ENCODE peak calls at places on chromosome 17, in ten cellular contexts. One of them, this sample, is unnamed. For H3K36me3, the result is how much of the 10 kb centered on the place peaks cover.

GRCh38 chr17:47850692-47851573 is at the start of gene SP6:
- DNase-seq in gastrocnemius medialis: no peak
- DNase-seq in A673: no peak
- DNase-seq in fibroblast of lung: peak
- DNase-seq in osteoblast: peak
- DNase-seq in CD8-positive, alpha-beta memory T cell: peak
- DNase-seq in effector memory CD4-positive, alpha-beta T cell: peak
- DNase-seq in iPS DF 6.9: no peak
- DNase-seq in upper lobe of right lung: peak
- DNase-seq in colonic mucosa: peak
- DNase-seq in this sample: peak

GRCh38 chr17:19263621-19264010 is 26.4 kb downstream of the EPN2 start:
- DNase-seq in gastrocnemius medialis: peak
- DNase-seq in A673: no peak
- DNase-seq in fibroblast of lung: peak
- DNase-seq in osteoblast: peak
- DNase-seq in CD8-positive, alpha-beta memory T cell: no peak
- DNase-seq in effector memory CD4-positive, alpha-beta T cell: no peak
- DNase-seq in iPS DF 6.9: no peak
- DNase-seq in upper lobe of right lung: no peak
- DNase-seq in colonic mucosa: no peak
- DNase-seq in this sample: no peak

GRCh38 chr17:81397314-81398169 is 2.3 kb downstream of the BAHCC1 start:
- DNase-seq in gastrocnemius medialis: no peak
- DNase-seq in A673: peak
- DNase-seq in fibroblast of lung: peak
- DNase-seq in osteoblast: peak
- DNase-seq in CD8-positive, alpha-beta memory T cell: no peak
- DNase-seq in effector memory CD4-positive, alpha-beta T cell: no peak
- DNase-seq in iPS DF 6.9: no peak
- DNase-seq in upper lobe of right lung: no peak
- DNase-seq in colonic mucosa: peak
- DNase-seq in this sample: no peak

GRCh38 chr17:44865231-44865660 is 17.6 kb downstream of the HIGD1B start:
- DNase-seq in gastrocnemius medialis: peak
- DNase-seq in A673: peak
- DNase-seq in fibroblast of lung: peak
- DNase-seq in osteoblast: peak
- DNase-seq in CD8-positive, alpha-beta memory T cell: peak
- DNase-seq in effector memory CD4-positive, alpha-beta T cell: peak
- DNase-seq in iPS DF 6.9: peak
- DNase-seq in upper lobe of right lung: no peak
- DNase-seq in colonic mucosa: peak
- DNase-seq in this sample: no peak

GRCh38 chr17:40554646-40555295 is 10.5 kb downstream of the CCR7 start:
- DNase-seq in gastrocnemius medialis: no peak
- DNase-seq in A673: no peak
- DNase-seq in fibroblast of lung: no peak
- DNase-seq in osteoblast: no peak
- DNase-seq in CD8-positive, alpha-beta memory T cell: no peak
- DNase-seq in effector memory CD4-positive, alpha-beta T cell: no peak
- DNase-seq in iPS DF 6.9: no peak
- DNase-seq in upper lobe of right lung: peak
- DNase-seq in colonic mucosa: no peak
- DNase-seq in this sample: no peak

GRCh38 chr17:63573634-63574033 is 23.4 kb downstream of the DCAF7 start:
- DNase-seq in gastrocnemius medialis: no peak
- DNase-seq in A673: no peak
- DNase-seq in fibroblast of lung: no peak
- DNase-seq in osteoblast: no peak
- DNase-seq in CD8-positive, alpha-beta memory T cell: no peak
- DNase-seq in effector memory CD4-positive, alpha-beta T cell: no peak
- DNase-seq in iPS DF 6.9: no peak
- DNase-seq in upper lobe of right lung: no peak
- DNase-seq in colonic mucosa: no peak
- DNase-seq in this sample: no peak

GRCh38 chr17:48483471-48484131 is 47.2 kb downstream of the HOXB1 start:
- DNase-seq in gastrocnemius medialis: no peak
- DNase-seq in A673: peak
- DNase-seq in fibroblast of lung: peak
- DNase-seq in osteoblast: peak
- DNase-seq in CD8-positive, alpha-beta memory T cell: no peak
- DNase-seq in effector memory CD4-positive, alpha-beta T cell: no peak
- DNase-seq in iPS DF 6.9: no peak
- DNase-seq in upper lobe of right lung: no peak
- DNase-seq in colonic mucosa: no peak
- DNase-seq in this sample: peak

GRCh38 chr17:77353684-77354419 is 213.1 kb downstream of the SEC14L1 start:
- DNase-seq in gastrocnemius medialis: no peak
- DNase-seq in A673: no peak
- DNase-seq in fibroblast of lung: no peak
- DNase-seq in osteoblast: peak
- DNase-seq in CD8-positive, alpha-beta memory T cell: no peak
- DNase-seq in effector memory CD4-positive, alpha-beta T cell: no peak
- DNase-seq in iPS DF 6.9: no peak
- DNase-seq in upper lobe of right lung: no peak
- DNase-seq in colonic mucosa: peak
- DNase-seq in this sample: no peak

DNA sequence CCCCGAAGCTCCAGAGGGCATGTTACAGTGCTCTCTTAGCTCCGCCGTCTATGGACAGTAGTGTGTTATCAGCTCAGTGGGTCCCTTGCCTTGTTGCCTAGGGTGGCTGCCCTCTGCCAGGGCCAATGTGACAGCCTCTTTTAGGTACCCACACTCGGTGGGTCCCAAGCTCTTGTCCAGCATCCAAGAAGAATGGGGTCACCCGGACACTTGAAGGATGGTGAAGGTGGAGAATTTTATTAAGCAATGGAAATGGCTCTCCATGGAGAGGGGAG is 57.0 kb downstream of the RNF213 start:
- DNase-seq in gastrocnemius medialis: no peak
- DNase-seq in A673: no peak
- DNase-seq in fibroblast of lung: no peak
- DNase-seq in osteoblast: no peak
- DNase-seq in CD8-positive, alpha-beta memory T cell: no peak
- DNase-seq in effector memory CD4-positive, alpha-beta T cell: no peak
- DNase-seq in iPS DF 6.9: no peak
- DNase-seq in upper lobe of right lung: peak
- DNase-seq in colonic mucosa: no peak
- DNase-seq in this sample: no peak
- H3K36me3 ChIP-seq in gastrocnemius medialis: under half
- H3K36me3 ChIP-seq in A673: under half
- H3K36me3 ChIP-seq in fibroblast of lung: under half
- H3K36me3 ChIP-seq in osteoblast: half or more
- H3K36me3 ChIP-seq in CD8-positive, alpha-beta memory T cell: half or more
- H3K36me3 ChIP-seq in effector memory CD4-positive, alpha-beta T cell: half or more
- H3K36me3 ChIP-seq in iPS DF 6.9: under half
- H3K36me3 ChIP-seq in upper lobe of right lung: half or more
- H3K36me3 ChIP-seq in colonic mucosa: under half
- H3K36me3 ChIP-seq in this sample: under half

DNA sequence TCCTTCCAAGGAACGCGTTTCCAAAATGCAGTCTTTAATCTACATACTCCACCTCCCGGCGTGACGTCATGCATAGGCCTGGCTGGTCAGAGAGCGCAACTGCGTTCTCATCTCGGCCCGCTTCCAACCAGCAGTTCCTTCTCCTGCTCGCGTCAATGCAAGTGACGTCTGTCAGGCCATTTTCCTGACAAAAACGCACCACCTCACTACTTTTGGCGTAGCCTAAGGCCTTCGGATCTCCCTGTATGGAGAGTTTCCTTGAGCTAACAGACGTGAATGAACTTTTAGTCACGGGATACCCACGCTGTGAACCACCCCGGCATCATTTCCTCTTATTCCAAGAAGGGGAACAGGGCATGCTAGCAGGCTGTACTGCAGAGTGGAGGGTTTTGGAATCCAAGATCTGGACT is 25.0 kb downstream of the TEX14 start:
- DNase-seq in gastrocnemius medialis: peak
- DNase-seq in A673: peak
- DNase-seq in fibroblast of lung: peak
- DNase-seq in osteoblast: no peak
- DNase-seq in CD8-positive, alpha-beta memory T cell: peak
- DNase-seq in effector memory CD4-positive, alpha-beta T cell: no peak
- DNase-seq in iPS DF 6.9: no peak
- DNase-seq in upper lobe of right lung: peak
- DNase-seq in colonic mucosa: peak
- DNase-seq in this sample: peak
- H3K4me3 ChIP-seq in gastrocnemius medialis: no peak
- H3K4me3 ChIP-seq in A673: no peak
- H3K4me3 ChIP-seq in fibroblast of lung: no peak
- H3K4me3 ChIP-seq in osteoblast: peak
- H3K4me3 ChIP-seq in CD8-positive, alpha-beta memory T cell: peak
- H3K4me3 ChIP-seq in effector memory CD4-positive, alpha-beta T cell: no peak
- H3K4me3 ChIP-seq in iPS DF 6.9: no peak
- H3K4me3 ChIP-seq in upper lobe of right lung: peak
- H3K4me3 ChIP-seq in colonic mucosa: peak
- H3K4me3 ChIP-seq in this sample: peak

GRCh38 chr17:20779521-20779920 is 200.0 kb downstream of the CDRT15L2 start:
- DNase-seq in gastrocnemius medialis: no peak
- DNase-seq in A673: no peak
- DNase-seq in fibroblast of lung: no peak
- DNase-seq in osteoblast: no peak
- DNase-seq in CD8-positive, alpha-beta memory T cell: no peak
- DNase-seq in effector memory CD4-positive, alpha-beta T cell: no peak
- DNase-seq in iPS DF 6.9: no peak
- DNase-seq in upper lobe of right lung: no peak
- DNase-seq in colonic mucosa: no peak
- DNase-seq in this sample: no peak

GRCh38 chr17:20774472-20775135 is 195.1 kb downstream of the CDRT15L2 start:
- DNase-seq in gastrocnemius medialis: no peak
- DNase-seq in A673: no peak
- DNase-seq in fibroblast of lung: no peak
- DNase-seq in osteoblast: peak
- DNase-seq in CD8-positive, alpha-beta memory T cell: no peak
- DNase-seq in effector memory CD4-positive, alpha-beta T cell: no peak
- DNase-seq in iPS DF 6.9: no peak
- DNase-seq in upper lobe of right lung: no peak
- DNase-seq in colonic mucosa: no peak
- DNase-seq in this sample: no peak

GRCh38 chr17:20781260-20781659 is 201.7 kb downstream of the CDRT15L2 start:
- DNase-seq in gastrocnemius medialis: no peak
- DNase-seq in A673: no peak
- DNase-seq in fibroblast of lung: no peak
- DNase-seq in osteoblast: no peak
- DNase-seq in CD8-positive, alpha-beta memory T cell: no peak
- DNase-seq in effector memory CD4-positive, alpha-beta T cell: no peak
- DNase-seq in iPS DF 6.9: no peak
- DNase-seq in upper lobe of right lung: no peak
- DNase-seq in colonic mucosa: no peak
- DNase-seq in this sample: no peak

GRCh38 chr17:20771104-20771503 is 191.6 kb downstream of the CDRT15L2 start:
- DNase-seq in gastrocnemius medialis: no peak
- DNase-seq in A673: no peak
- DNase-seq in fibroblast of lung: no peak
- DNase-seq in osteoblast: no peak
- DNase-seq in CD8-positive, alpha-beta memory T cell: no peak
- DNase-seq in effector memory CD4-positive, alpha-beta T cell: no peak
- DNase-seq in iPS DF 6.9: no peak
- DNase-seq in upper lobe of right lung: no peak
- DNase-seq in colonic mucosa: no peak
- DNase-seq in this sample: no peak

DNA sequence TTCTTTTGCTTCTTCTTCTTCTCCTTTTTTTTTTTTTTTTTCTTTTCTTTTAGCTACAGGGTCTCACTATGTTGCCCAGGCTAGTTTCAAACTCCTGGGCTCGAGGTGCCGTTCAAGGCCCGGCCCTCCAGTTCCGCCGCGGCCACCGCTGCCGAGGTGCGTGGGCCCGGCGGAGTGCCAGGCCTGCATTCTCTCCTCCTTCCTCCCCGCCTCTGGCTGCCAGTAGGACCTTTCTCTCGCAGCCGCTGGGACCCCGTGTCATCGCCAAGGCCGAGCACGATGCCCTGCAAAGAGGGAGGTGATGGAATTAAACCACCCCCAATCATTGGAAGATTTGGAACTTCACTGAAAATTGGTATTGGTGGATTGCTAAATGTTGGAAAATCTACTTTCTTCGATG is 195.8 kb downstream of the CDRT15L2 start:
- DNase-seq in gastrocnemius medialis: no peak
- DNase-seq in A673: no peak
- DNase-seq in fibroblast of lung: no peak
- DNase-seq in osteoblast: no peak
- DNase-seq in CD8-positive, alpha-beta memory T cell: no peak
- DNase-seq in effector memory CD4-positive, alpha-beta T cell: no peak
- DNase-seq in iPS DF 6.9: no peak
- DNase-seq in upper lobe of right lung: no peak
- DNase-seq in colonic mucosa: no peak
- DNase-seq in this sample: no peak
- H3K27ac ChIP-seq in gastrocnemius medialis: no peak
- H3K27ac ChIP-seq in A673: no peak
- H3K27ac ChIP-seq in fibroblast of lung: no peak
- H3K27ac ChIP-seq in osteoblast: no peak
- H3K27ac ChIP-seq in CD8-positive, alpha-beta memory T cell: no peak
- H3K27ac ChIP-seq in effector memory CD4-positive, alpha-beta T cell: no peak
- H3K27ac ChIP-seq in iPS DF 6.9: no peak
- H3K27ac ChIP-seq in upper lobe of right lung: no peak
- H3K27ac ChIP-seq in colonic mucosa: no peak
- H3K27ac ChIP-seq in this sample: no peak

GRCh38 chr17:8267480-8268147 is 18.5 kb downstream of the PFAS start:
- DNase-seq in gastrocnemius medialis: no peak
- DNase-seq in A673: no peak
- DNase-seq in fibroblast of lung: no peak
- DNase-seq in osteoblast: peak
- DNase-seq in CD8-positive, alpha-beta memory T cell: no peak
- DNase-seq in effector memory CD4-positive, alpha-beta T cell: no peak
- DNase-seq in iPS DF 6.9: no peak
- DNase-seq in upper lobe of right lung: no peak
- DNase-seq in colonic mucosa: no peak
- DNase-seq in this sample: no peak

GRCh38 chr17:8264836-8265542 is 15.9 kb downstream of the PFAS start:
- DNase-seq in gastrocnemius medialis: no peak
- DNase-seq in A673: no peak
- DNase-seq in fibroblast of lung: no peak
- DNase-seq in osteoblast: no peak
- DNase-seq in CD8-positive, alpha-beta memory T cell: no peak
- DNase-seq in effector memory CD4-positive, alpha-beta T cell: no peak
- DNase-seq in iPS DF 6.9: no peak
- DNase-seq in upper lobe of right lung: no peak
- DNase-seq in colonic mucosa: no peak
- DNase-seq in this sample: peak

GRCh38 chr17:8266648-8267479 is 17.8 kb downstream of the PFAS start:
- DNase-seq in gastrocnemius medialis: no peak
- DNase-seq in A673: no peak
- DNase-seq in fibroblast of lung: no peak
- DNase-seq in osteoblast: peak
- DNase-seq in CD8-positive, alpha-beta memory T cell: no peak
- DNase-seq in effector memory CD4-positive, alpha-beta T cell: no peak
- DNase-seq in iPS DF 6.9: no peak
- DNase-seq in upper lobe of right lung: no peak
- DNase-seq in colonic mucosa: no peak
- DNase-seq in this sample: peak

GRCh38 chr17:8268550-8269298 is 19.6 kb downstream of the PFAS start:
- DNase-seq in gastrocnemius medialis: no peak
- DNase-seq in A673: no peak
- DNase-seq in fibroblast of lung: no peak
- DNase-seq in osteoblast: peak
- DNase-seq in CD8-positive, alpha-beta memory T cell: no peak
- DNase-seq in effector memory CD4-positive, alpha-beta T cell: no peak
- DNase-seq in iPS DF 6.9: no peak
- DNase-seq in upper lobe of right lung: no peak
- DNase-seq in colonic mucosa: no peak
- DNase-seq in this sample: no peak

DNA sequence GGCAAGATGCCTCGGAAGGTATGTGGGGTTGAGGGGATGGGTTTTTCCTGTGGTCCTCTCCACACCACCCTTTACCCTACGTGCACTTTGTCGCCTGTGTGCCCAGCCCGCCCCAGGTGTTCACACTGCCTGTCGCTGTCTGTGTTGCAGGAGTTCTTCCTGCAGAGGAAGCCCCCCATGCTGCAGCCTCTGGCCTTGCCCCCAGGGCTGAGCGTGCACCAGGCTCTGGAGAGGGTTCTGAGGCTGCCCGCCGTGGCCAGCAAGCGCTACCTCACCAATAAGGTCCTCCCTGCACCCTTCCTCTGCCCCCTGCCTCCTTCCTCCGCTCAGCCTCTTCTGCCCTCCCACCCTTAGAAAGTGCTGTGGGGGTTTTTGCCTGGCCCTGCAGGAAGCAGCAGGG is 15.2 kb downstream of the PFAS start:
- DNase-seq in gastrocnemius medialis: no peak
- DNase-seq in A673: no peak
- DNase-seq in fibroblast of lung: no peak
- DNase-seq in osteoblast: peak
- DNase-seq in CD8-positive, alpha-beta memory T cell: no peak
- DNase-seq in effector memory CD4-positive, alpha-beta T cell: no peak
- DNase-seq in iPS DF 6.9: no peak
- DNase-seq in upper lobe of right lung: no peak
- DNase-seq in colonic mucosa: no peak
- DNase-seq in this sample: peak
- H3K36me3 ChIP-seq in gastrocnemius medialis: under half
- H3K36me3 ChIP-seq in A673: half or more
- H3K36me3 ChIP-seq in fibroblast of lung: under half
- H3K36me3 ChIP-seq in osteoblast: under half
- H3K36me3 ChIP-seq in CD8-positive, alpha-beta memory T cell: under half
- H3K36me3 ChIP-seq in effector memory CD4-positive, alpha-beta T cell: under half
- H3K36me3 ChIP-seq in iPS DF 6.9: half or more
- H3K36me3 ChIP-seq in upper lobe of right lung: under half
- H3K36me3 ChIP-seq in colonic mucosa: under half
- H3K36me3 ChIP-seq in this sample: under half